ENCODE peak calls at places on chromosomes 12 and 14, in seven cellular contexts. V is AG04450, Q is astrocyte, M is right cardiac atrium, Z is substantia nigra, J is uterus, T is GM23248. X is an unnamed sample.

GRCh38 chr12:108854453-108855283 is 2.7 kb downstream of the SSH1 start:
- DNase-seq in V (peak; percentile 93), Q (peak; percentile 100), M (peak; percentile 71), Z (no peak), J (peak; percentile 54), T (peak; percentile 97), X (no peak)

GRCh38 chr12:112961074-112961473 is 17.2 kb upstream of the OAS2 start:
- DNase-seq in V (no peak), Q (no peak), M (no peak), Z (no peak), J (no peak), T (no peak), X (no peak)

GRCh38 chr12:109761631-109761950 is 48.0 kb downstream of the FAM222A start:
- DNase-seq in V (no peak), Q (no peak), M (peak; percentile 21), Z (no peak), J (no peak), T (no peak), X (no peak)

GRCh38 chr14:65833256-65833880 is 420.8 kb downstream of the FUT8 start:
- DNase-seq in V (no peak), Q (no peak), M (no peak), Z (no peak), J (no peak), T (peak; percentile 7), X (no peak)

GRCh38 chr14:79011091-79011919 is 841.1 kb downstream of the NRXN3 start:
- DNase-seq in V (peak; percentile 15), Q (peak; percentile 62), M (no peak), Z (no peak), J (no peak), T (peak; percentile 90), X (no peak)

GRCh38 chr12:109523071-109523470 is 45.6 kb downstream of the UBE3B start:
- DNase-seq in V (no peak), Q (no peak), M (peak; percentile 89), Z (peak; percentile 40), J (no peak), T (no peak), X (no peak)

GRCh38 chr12:31740618-31741017 is 11.8 kb upstream of the AMN1 start:
- DNase-seq in V (no peak), Q (no peak), M (no peak), Z (no peak), J (no peak), T (no peak), X (no peak)

GRCh38 chr12:68557011-68557715 is 53.5 kb upstream of the RAP1B start:
- DNase-seq in V (peak; percentile 58), Q (peak; percentile 93), M (no peak), Z (no peak), J (no peak), T (peak; percentile 90), X (no peak)

GRCh38 chr14:36167431-36167830 is 9.1 kb downstream of the PTCSC3 start:
- DNase-seq in V (no peak), Q (no peak), M (no peak), Z (no peak), J (no peak), T (no peak), X (no peak)

GRCh38 chr14:100305446-100306255 is 593 bp downstream of the SLC25A29 start:
- DNase-seq in V (no peak), Q (no peak), M (peak; percentile 80), Z (no peak), J (peak; percentile 45), T (peak; percentile 54), X (no peak)

GRCh38 chr12:76942276-76942675 is 63.5 kb upstream of the CSRP2 start:
- DNase-seq in V (peak; percentile 1), Q (peak; percentile 64), M (no peak), Z (no peak), J (no peak), T (peak; percentile 65), X (no peak)

GRCh38 chr14:85533821-85534271 is 3.9 kb downstream of the FLRT2 start:
- DNase-seq in V (no peak), Q (no peak), M (peak; percentile 63), Z (no peak), J (peak; percentile 18), T (peak; percentile 63), X (no peak)

GRCh38 chr14:78319411-78319810 is 149.2 kb downstream of the NRXN3 start:
- DNase-seq in V (no peak), Q (no peak), M (no peak), Z (no peak), J (no peak), T (no peak), X (no peak)

GRCh38 chr12:86367137-86367536 is 110.9 kb upstream of the MGAT4C start:
- DNase-seq in V (no peak), Q (no peak), M (no peak), Z (no peak), J (no peak), T (no peak), X (no peak)

GRCh38 chr14:101731187-101732080 is 30.1 kb upstream of the PPP2R5C start:
- DNase-seq in V (no peak), Q (peak; percentile 75), M (no peak), Z (no peak), J (peak; percentile 40), T (peak; percentile 90), X (peak; percentile 65)

GRCh38 chr14:76473381-76474263 is 97.7 kb downstream of the ESRRB start:
- DNase-seq in V (no peak), Q (peak; percentile 6), M (peak; percentile 64), Z (no peak), J (no peak), T (no peak), X (no peak)

GRCh38 chr12:107487011-107487680 is 198.5 kb upstream of the PWP1 start:
- DNase-seq in V (no peak), Q (no peak), M (no peak), Z (no peak), J (no peak), T (no peak), X (no peak)

GRCh38 chr12:124829008-124829707 is 34.5 kb downstream of the SCARB1 start:
- DNase-seq in V (peak; percentile 36), Q (peak; percentile 80), M (peak; percentile 3), Z (no peak), J (no peak), T (peak; percentile 92), X (peak; percentile 44)

DNA sequence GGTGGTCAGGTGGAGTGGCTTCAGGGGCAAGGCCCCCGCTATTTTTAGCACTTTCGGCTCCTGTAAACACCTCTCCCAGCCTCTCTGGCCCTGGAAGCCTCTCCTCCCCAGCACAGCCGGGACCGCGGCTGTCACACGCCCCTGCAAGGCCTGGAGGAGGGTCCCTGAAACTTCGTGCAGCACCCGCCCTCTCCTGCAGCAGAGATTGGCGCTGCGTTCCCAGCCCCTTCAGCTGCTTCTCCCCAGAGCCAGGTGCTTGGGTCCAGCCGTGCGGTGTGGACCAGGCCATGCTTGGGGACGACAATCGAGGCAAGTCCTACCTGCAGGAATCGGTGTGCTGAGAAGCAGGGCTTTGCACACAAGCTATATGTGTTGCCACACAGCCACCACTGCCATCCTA is 27.9 kb upstream of the TRAF3 start:
- DNase-seq in V (no peak), Q (no peak), M (no peak), Z (no peak), J (no peak), T (no peak), X (no peak)
- H3K27ac ChIP-seq in V (no peak overlapping the region), Q (no peak overlapping the region), M (no peak overlapping the region), Z (no peak overlapping the region), J (no peak overlapping the region), T (no peak overlapping the region), X (no peak overlapping the region)

GRCh38 chr14:70011098-70011497 is 131.9 kb downstream of the SMOC1 start:
- DNase-seq in V (no peak), Q (no peak), M (no peak), Z (no peak), J (no peak), T (no peak), X (no peak)

GRCh38 chr14:70011708-70012107 is 132.5 kb downstream of the SMOC1 start:
- DNase-seq in V (no peak), Q (no peak), M (no peak), Z (no peak), J (no peak), T (no peak), X (no peak)

GRCh38 chr14:70009961-70010360 is 130.7 kb downstream of the SMOC1 start:
- DNase-seq in V (no peak), Q (no peak), M (peak; percentile 46), Z (no peak), J (no peak), T (no peak), X (no peak)

GRCh38 chr14:70008457-70008856 is 129.2 kb downstream of the SMOC1 start:
- DNase-seq in V (no peak), Q (no peak), M (no peak), Z (no peak), J (no peak), T (no peak), X (no peak)

DNA sequence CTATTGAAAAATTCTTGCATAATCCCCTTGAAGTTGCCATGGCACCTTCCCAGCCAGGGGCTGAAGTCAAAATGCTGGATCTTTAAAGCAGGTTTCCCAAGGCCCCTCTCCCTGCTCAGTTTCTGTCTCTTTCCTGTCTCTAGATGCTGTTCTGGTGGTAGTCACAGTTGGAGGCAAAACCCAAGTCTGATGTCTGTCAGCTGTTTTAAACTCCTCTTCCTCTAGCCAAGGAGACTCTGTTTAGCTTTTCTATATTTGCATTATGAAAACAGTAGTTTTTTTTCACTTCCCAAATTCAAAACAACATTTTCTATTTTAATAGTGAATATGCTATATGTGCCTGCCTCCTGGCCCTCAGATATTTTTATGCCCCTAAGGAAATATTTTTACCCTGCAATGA is 129.6 kb downstream of the SMOC1 start:
- DNase-seq in V (no peak), Q (no peak), M (no peak), Z (no peak), J (no peak), T (no peak), X (no peak)
- H3K27ac ChIP-seq in V (no peak overlapping the region), Q (no peak overlapping the region), M (no peak overlapping the region), Z (no peak overlapping the region), J (peak overlapping the region; percentile 29), T (no peak overlapping the region), X (no peak overlapping the region)

GRCh38 chr14:54597795-54598443 is 31.0 kb downstream of the SAMD4A start:
- DNase-seq in V (no peak), Q (peak; percentile 42), M (no peak), Z (no peak), J (no peak), T (peak; percentile 68), X (no peak)
- H3K27ac ChIP-seq in V (no peak overlapping the region), Q (no peak overlapping the region), M (no peak overlapping the region), Z (no peak overlapping the region), J (no peak overlapping the region), T (peak overlapping the region; percentile 32), X (no peak overlapping the region)

DNA sequence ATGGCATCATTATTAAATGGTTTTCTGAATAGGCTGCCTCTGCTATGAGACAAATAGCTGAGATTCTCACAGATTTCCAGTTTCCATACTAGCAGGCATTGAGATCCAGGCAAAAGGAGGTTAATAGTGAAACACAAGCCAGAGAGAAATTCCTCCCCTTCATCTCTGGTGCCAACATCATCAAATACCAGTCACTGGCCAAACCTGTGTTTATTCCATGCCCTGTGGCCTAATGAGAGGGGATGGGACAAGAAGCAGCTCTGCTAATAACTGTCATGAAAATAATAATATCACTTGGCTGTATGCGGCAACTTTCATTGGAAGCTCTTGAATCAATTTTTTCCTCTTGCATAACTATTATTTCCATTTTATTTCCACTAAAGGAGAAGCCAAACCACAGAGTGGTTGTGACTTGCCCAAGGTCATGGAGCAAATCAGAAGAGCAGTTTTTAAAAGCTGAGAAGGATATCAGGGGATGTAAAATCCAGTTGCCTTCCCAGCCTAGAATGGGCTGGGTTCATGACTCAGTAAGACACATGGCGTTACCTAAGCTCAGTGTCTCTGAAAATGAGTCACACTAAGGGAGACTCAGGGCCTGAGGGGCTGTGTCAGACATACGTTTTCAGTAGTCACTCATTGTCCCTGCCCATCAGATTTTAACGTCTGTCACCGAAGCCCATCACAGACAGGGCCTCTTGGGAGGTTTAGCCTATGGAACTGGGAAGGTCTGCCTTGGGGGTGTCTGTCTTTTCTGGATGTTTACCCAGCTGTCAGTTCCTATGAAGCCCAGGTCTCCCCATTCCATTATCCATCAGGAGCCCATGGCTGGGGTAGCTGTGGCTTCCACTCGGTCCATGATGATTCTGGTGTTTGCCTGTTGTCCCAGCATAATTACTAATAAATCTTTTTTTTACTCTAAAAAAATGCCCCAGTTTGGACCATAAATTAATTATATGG is 208.8 kb upstream of the EEA1 start:
- DNase-seq in V (no peak), Q (peak; percentile 87), M (no peak), Z (no peak), J (no peak), T (peak; percentile 95), X (no peak)
- H3K27ac ChIP-seq in V (no peak overlapping the region), Q (peak overlapping the region; percentile 25), M (no peak overlapping the region), Z (no peak overlapping the region), J (no peak overlapping the region), T (peak overlapping the region; percentile 44), X (no peak overlapping the region)

X was measured in caudate nucleus.